ENCODE peak calls at places on chromosomes 6 and 20, in ten cellular contexts. T, Y, I, G, O, C, X, N, L and K are unnamed samples.

GRCh38 chr6:31287621-31288020 is 15.7 kb upstream of the HLA-C start:
- DNase-seq in T (no peak), Y (peak), I (no peak), G (no peak), O (no peak), C (no peak), X (no peak), N (no peak), L (no peak), K (no peak)

GRCh38 chr6:75171581-75172360 is 34.1 kb downstream of the COL12A1 start:
- DNase-seq in T (no peak), Y (no peak), I (no peak), G (no peak), O (no peak), C (no peak), X (peak), N (no peak), L (no peak), K (no peak)

GRCh38 chr6:17998442-17998841 is 11.0 kb upstream of the KIF13A start:
- DNase-seq in T (no peak), Y (no peak), I (no peak), G (no peak), O (no peak), C (no peak), X (no peak), N (no peak), L (no peak), K (no peak)

GRCh38 chr20:25073544-25073943 is 8.4 kb downstream of the VSX1 start:
- DNase-seq in T (no peak), Y (no peak), I (no peak), G (no peak), O (no peak), C (no peak), X (peak), N (no peak), L (no peak), K (no peak)

GRCh38 chr6:148304976-148305375 is 37.7 kb upstream of the SASH1 start:
- DNase-seq in T (no peak), Y (no peak), I (no peak), G (no peak), O (no peak), C (no peak), X (peak), N (no peak), L (no peak), K (no peak)

GRCh38 chr6:7431594-7432390 is 42.2 kb downstream of the RIOK1 start:
- DNase-seq in T (no peak), Y (no peak), I (no peak), G (peak), O (no peak), C (no peak), X (peak), N (no peak), L (no peak), K (no peak)

GRCh38 chr20:31687777-31688176 is 34.9 kb downstream of the BCL2L1 start:
- DNase-seq in T (no peak), Y (no peak), I (no peak), G (no peak), O (no peak), C (no peak), X (no peak), N (no peak), L (no peak), K (no peak)

GRCh38 chr20:57618091-57618765 is 2.0 kb downstream of the ZBP1 start:
- DNase-seq in T (no peak), Y (no peak), I (no peak), G (no peak), O (peak), C (peak), X (no peak), N (no peak), L (no peak), K (no peak)

GRCh38 chr20:54133434-54134427 is 40.1 kb downstream of the CYP24A1 start:
- DNase-seq in T (no peak), Y (no peak), I (no peak), G (no peak), O (peak), C (peak), X (no peak), N (no peak), L (no peak), K (no peak)

GRCh38 chr6:97440590-97441176 is 157.7 kb upstream of the MMS22L start:
- DNase-seq in T (no peak), Y (no peak), I (no peak), G (no peak), O (no peak), C (no peak), X (peak), N (no peak), L (peak), K (no peak)

GRCh38 chr6:41428402-41428994 is 93.1 kb downstream of the NCR2 start:
- DNase-seq in T (no peak), Y (no peak), I (no peak), G (peak), O (peak), C (peak), X (no peak), N (no peak), L (no peak), K (no peak)

GRCh38 chr6:35093783-35094182 is 47.4 kb downstream of the TCP11 start:
- DNase-seq in T (no peak), Y (no peak), I (no peak), G (no peak), O (no peak), C (no peak), X (no peak), N (no peak), L (no peak), K (no peak)
- TF ChIP-seq POLR2AphosphoS5 in T (no peak), Y (no peak), I (no peak), G (no peak), O (no peak), C (no peak), X (no peak), N (no peak), L (no peak), K (no peak)

DNA sequence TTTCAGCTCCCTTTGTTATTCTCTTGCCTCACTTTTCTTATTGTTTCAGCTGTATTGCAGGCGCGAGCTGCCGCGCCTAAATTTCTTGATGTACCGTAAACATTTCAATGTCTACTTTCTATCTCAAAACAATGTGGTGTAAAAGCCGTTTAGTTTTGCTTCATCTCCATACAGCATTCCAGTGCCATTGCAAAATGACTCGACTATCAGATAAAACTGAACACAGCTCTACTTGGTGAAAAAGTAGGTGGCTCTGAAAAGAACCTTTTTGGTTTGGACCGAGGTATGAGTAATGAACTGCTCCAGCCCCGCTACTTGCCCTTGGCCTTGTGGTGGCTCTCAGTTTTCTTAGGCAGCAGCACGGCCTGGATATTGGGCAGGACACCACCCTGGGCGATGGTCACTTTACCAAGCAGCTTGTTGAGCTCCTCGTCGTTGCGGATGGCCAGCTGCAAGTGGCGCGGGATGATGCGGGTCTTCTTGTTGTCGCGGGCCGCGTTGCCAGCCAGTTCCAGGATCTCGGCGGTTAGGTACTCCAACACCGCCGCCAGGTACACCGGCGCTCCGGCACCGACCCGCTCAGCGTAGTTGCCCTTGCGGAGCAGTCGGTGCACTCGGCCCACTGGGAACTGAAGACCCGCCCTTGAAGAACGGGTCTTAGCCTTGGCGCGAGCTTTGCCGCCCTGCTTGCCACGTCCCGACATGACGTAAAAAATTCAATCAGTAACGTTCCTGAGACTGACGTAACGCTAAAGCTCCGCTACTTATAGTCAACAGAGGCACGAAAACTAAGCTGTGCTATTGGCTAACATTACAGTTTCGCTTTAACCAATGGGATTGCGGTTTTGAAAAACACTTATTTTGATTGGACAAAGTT is 74.3 kb downstream of the OR2B2 start:
- DNase-seq in T (peak), Y (peak), I (peak), G (peak), O (peak), C (peak), X (peak), N (peak), L (peak), K (peak)
- TF ChIP-seq POLR2AphosphoS5 in T (peak), Y (peak), I (peak), G (peak), O (peak), C (peak), X (peak), N (peak), L (no peak), K (peak)

GRCh38 chr6:57315851-57316250 is 1.6 kb upstream of the PRIM2 start:
- DNase-seq in T (no peak), Y (no peak), I (no peak), G (no peak), O (no peak), C (no peak), X (no peak), N (no peak), L (no peak), K (no peak)
- TF ChIP-seq POLR2AphosphoS5 in T (no peak), Y (no peak), I (no peak), G (no peak), O (no peak), C (no peak), X (no peak), N (no peak), L (no peak), K (no peak)

GRCh38 chr6:128517124-128517523 is 3.3 kb downstream of the PTPRK start:
- DNase-seq in T (no peak), Y (no peak), I (no peak), G (no peak), O (no peak), C (no peak), X (no peak), N (no peak), L (no peak), K (no peak)

GRCh38 chr6:128520436-128521301 is at the start of gene PTPRK:
- DNase-seq in T (peak), Y (peak), I (no peak), G (peak), O (peak), C (peak), X (peak), N (peak), L (peak), K (peak)

GRCh38 chr6:128519931-128520435 is 416 bp downstream of the PTPRK start:
- DNase-seq in T (peak), Y (no peak), I (no peak), G (peak), O (peak), C (peak), X (peak), N (no peak), L (no peak), K (peak)

GRCh38 chr6:128519132-128519930 is 1.1 kb downstream of the PTPRK start:
- DNase-seq in T (peak), Y (no peak), I (no peak), G (peak), O (peak), C (peak), X (peak), N (no peak), L (no peak), K (no peak)

DNA sequence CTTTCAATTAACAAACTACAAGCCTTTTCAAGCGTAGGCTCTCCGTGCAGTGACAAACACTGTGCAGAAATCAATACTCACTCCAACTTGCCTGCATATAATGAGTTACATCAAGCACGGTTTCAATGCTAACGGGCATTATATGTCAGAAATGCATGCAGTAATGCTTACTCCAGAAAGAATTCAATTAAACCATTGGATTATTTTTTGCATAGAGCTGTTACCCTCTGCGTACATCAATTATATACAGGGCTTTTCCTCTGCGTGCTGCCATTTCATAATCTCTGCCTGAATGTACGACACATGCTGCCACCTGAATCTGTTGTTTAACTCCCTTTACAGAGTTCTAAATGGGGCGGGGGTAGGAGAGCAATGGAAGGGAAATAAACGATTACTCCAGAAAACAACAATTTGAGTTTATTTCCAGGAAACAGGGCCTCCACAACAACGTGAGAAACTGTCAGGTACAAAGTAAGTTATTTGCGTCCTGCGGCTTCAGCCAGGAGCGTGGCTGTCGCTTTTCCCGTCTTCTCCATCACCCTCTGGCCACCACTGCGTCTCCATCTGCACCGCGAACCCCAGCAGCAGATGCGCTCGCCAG is 1.8 kb downstream of the PTPRK start:
- DNase-seq in T (no peak), Y (no peak), I (no peak), G (no peak), O (no peak), C (no peak), X (no peak), N (no peak), L (no peak), K (no peak)
- TF ChIP-seq POLR2AphosphoS5 in T (no peak), Y (no peak), I (no peak), G (no peak), O (no peak), C (peak), X (no peak), N (no peak), L (no peak), K (no peak)

DNA sequence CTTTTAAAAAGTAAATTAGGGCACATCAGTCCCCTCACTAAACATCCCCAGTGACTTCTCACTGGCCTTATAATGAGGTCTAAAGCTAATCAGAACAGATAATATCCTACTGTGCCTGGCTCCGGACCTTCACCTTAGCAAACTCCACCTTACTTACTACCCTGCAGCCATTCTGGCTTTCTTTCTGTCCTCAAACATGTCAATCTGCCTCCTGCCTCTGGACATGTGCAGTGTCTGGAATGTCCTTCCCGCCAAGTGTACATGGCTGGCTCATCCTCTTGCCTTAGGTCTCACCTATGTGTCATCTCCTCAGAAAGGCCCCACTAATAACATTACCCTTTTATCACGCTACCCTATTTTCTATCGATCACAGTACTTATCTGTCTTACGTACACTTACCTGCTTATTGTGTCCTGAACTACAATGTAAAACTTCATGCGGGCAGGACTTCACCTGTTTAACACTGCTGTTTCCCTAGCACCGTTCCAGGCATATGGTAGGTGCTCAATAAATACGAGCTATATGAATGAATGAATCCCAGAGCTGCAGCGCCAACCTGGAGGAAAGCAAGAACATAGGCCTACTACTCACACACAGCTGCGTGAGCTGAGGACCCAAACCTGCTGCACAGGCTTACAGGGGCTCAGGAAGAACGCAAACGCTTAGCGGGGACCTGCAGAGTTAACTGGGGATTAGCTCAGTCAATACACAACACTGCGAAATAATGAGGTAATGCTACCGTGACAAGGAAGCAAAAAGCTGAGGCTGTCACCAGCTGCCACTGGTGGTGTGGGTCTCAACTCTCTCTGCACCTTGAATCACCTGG is 991 bp downstream of the UQCC2 start:
- DNase-seq in T (no peak), Y (peak), I (no peak), G (no peak), O (no peak), C (no peak), X (no peak), N (no peak), L (peak), K (no peak)
- TF ChIP-seq POLR2AphosphoS5 in T (no peak), Y (no peak), I (no peak), G (no peak), O (no peak), C (no peak), X (no peak), N (no peak), L (no peak), K (no peak)